ENCODE peak calls at places on chromosome 3, in four cellular contexts. Y is BJ, M is GM10248, J is MG63. Z is an unnamed sample.

GRCh38 chr3:101171797-101172196 is 148.6 kb downstream of the IMPG2 start:
- DNase-seq in Y (no peak), M (no peak), J (no peak), Z (no peak)

GRCh38 chr3:757711-758110 is 335.1 kb upstream of the CNTN6 start:
- DNase-seq in Y (no peak), M (no peak), J (no peak), Z (no peak)

GRCh38 chr3:16048435-16049318 is 125.8 kb upstream of the GALNT15 start:
- DNase-seq in Y (no peak), M (peak; percentile 77), J (peak; percentile 12), Z (peak; percentile 34)

GRCh38 chr3:63047068-63047467 is 171.9 kb upstream of the CADPS start:
- DNase-seq in Y (no peak), M (no peak), J (no peak), Z (no peak)

GRCh38 chr3:160372780-160373179 is 26.2 kb downstream of the IFT80 start:
- DNase-seq in Y (peak; percentile 44), M (no peak), J (peak; percentile 63), Z (no peak)

GRCh38 chr3:4757949-4758855 is 221.0 kb upstream of the BHLHE40 start:
- DNase-seq in Y (no peak), M (no peak), J (no peak), Z (no peak)

GRCh38 chr3:41053220-41053619 is 146.1 kb upstream of the CTNNB1 start:
- DNase-seq in Y (no peak), M (no peak), J (no peak), Z (no peak)

GRCh38 chr3:37824954-37825328 is 36.7 kb upstream of the CTDSPL start:
- DNase-seq in Y (no peak), M (no peak), J (no peak), Z (no peak)

GRCh38 chr3:122357828-122358617 is 25.0 kb downstream of the MIX23 start:
- DNase-seq in Y (no peak), M (no peak), J (no peak), Z (no peak)

GRCh38 chr3:156762631-156763185 is 63.4 kb upstream of the LEKR1 start:
- DNase-seq in Y (peak; percentile 51), M (no peak), J (peak; percentile 70), Z (no peak)

GRCh38 chr3:189629803-189630455 is 1.3 kb upstream of the TP63 start:
- DNase-seq in Y (no peak), M (no peak), J (peak; percentile 13), Z (no peak)

GRCh38 chr3:6180171-6180570 is 680.7 kb upstream of the GRM7 start:
- DNase-seq in Y (no peak), M (no peak), J (no peak), Z (no peak)

GRCh38 chr3:42033741-42034140 is 57.4 kb upstream of the TRAK1 start:
- DNase-seq in Y (no peak), M (no peak), J (no peak), Z (no peak)

GRCh38 chr3:100533176-100533575 is 40.8 kb downstream of the TMEM45A start:
- DNase-seq in Y (peak; percentile 90), M (no peak), J (no peak), Z (no peak)

GRCh38 chr3:129690406-129690805 is 83.9 kb upstream of the PLXND1 start:
- DNase-seq in Y (no peak), M (peak; percentile 54), J (peak; percentile 9), Z (no peak)

GRCh38 chr3:118882353-118882947 is 152.2 kb downstream of the IGSF11 start:
- DNase-seq in Y (no peak), M (peak; percentile 28), J (peak; percentile 33), Z (peak; percentile 51)

GRCh38 chr3:99409961-99410360 is 228.4 kb upstream of the COL8A1 start:
- DNase-seq in Y (no peak), M (no peak), J (no peak), Z (no peak)

GRCh38 chr3:43638594-43639447 is 17.0 kb upstream of the ANO10 start:
- DNase-seq in Y (no peak), M (peak; percentile 28), J (peak; percentile 22), Z (no peak)

GRCh38 chr3:100910986-100911385 is 82.2 kb downstream of the ABI3BP start:
- DNase-seq in Y (no peak), M (no peak), J (no peak), Z (no peak)

GRCh38 chr3:42063886-42064285 is 27.3 kb upstream of the TRAK1 start:
- DNase-seq in Y (peak; percentile 90), M (no peak), J (peak; percentile 59), Z (no peak)

GRCh38 chr3:16888785-16889607 is 4.2 kb downstream of the PLCL2 start:
- DNase-seq in Y (no peak), M (peak; percentile 31), J (no peak), Z (no peak)

GRCh38 chr3:60598668-60599067 is 652.6 kb downstream of the FHIT start:
- DNase-seq in Y (no peak), M (no peak), J (no peak), Z (no peak)

GRCh38 chr3:136142592-136142991 is 53.5 kb downstream of the MSL2 start:
- DNase-seq in Y (peak; percentile 71), M (no peak), J (peak; percentile 8), Z (no peak)

GRCh38 chr3:64161481-64161952 is 63.7 kb downstream of the PRICKLE2 start:
- DNase-seq in Y (no peak), M (no peak), J (no peak), Z (no peak)

GRCh38 chr3:56133423-56133822 is 334.8 kb downstream of the ERC2 start:
- DNase-seq in Y (no peak), M (no peak), J (no peak), Z (no peak)

GRCh38 chr3:51141573-51141972 is 243.5 kb upstream of the MANF start:
- DNase-seq in Y (no peak), M (no peak), J (no peak), Z (no peak)

GRCh38 chr3:25817638-25818037 is 27.7 kb downstream of the OXSM start:
- DNase-seq in Y (no peak), M (no peak), J (no peak), Z (no peak)

GRCh38 chr3:15629860-15630597 is 28.5 kb downstream of the BTD start:
- DNase-seq in Y (no peak), M (peak; percentile 81), J (peak; percentile 44), Z (peak; percentile 52)

GRCh38 chr3:177516130-177517011 is 319.1 kb upstream of the TBL1XR1 start:
- DNase-seq in Y (peak; percentile 47), M (no peak), J (peak; percentile 61), Z (no peak)

GRCh38 chr3:54193093-54193492 is 70.7 kb downstream of the CACNA2D3 start:
- DNase-seq in Y (no peak), M (no peak), J (no peak), Z (no peak)

GRCh38 chr3:167855306-167855705 is 119.8 kb downstream of the SERPINI1 start:
- DNase-seq in Y (no peak), M (no peak), J (no peak), Z (no peak)

GRCh38 chr3:71301001-71301400 is 282.5 kb downstream of the FOXP1 start:
- DNase-seq in Y (no peak), M (no peak), J (no peak), Z (no peak)

GRCh38 chr3:186121968-186122367 is 13.1 kb upstream of the ETV5 start:
- DNase-seq in Y (no peak), M (no peak), J (no peak), Z (no peak)

GRCh38 chr3:41234823-41235722 is 35.8 kb downstream of the CTNNB1 start:
- DNase-seq in Y (no peak), M (no peak), J (no peak), Z (no peak)

GRCh38 chr3:61574854-61575253 is 13.5 kb downstream of the PTPRG start:
- DNase-seq in Y (peak; percentile 98), M (no peak), J (peak; percentile 63), Z (no peak)